ENCODE peak calls at places on chromosome 9, in eight cellular contexts. Z is psoas muscle, I is tibial artery, C is kidney epithelial cell, M is T-helper 2 cell, D is AG08395, Q is MCF 10A, L is ACHN. X is an unnamed sample.

GRCh38 chr9:119761737-119762136 is 392.5 kb upstream of the BRINP1 start:
- DNase-seq in Z (no peak), D (no peak), C (peak), Q (no peak), I (no peak), M (no peak), L (no peak), X (no peak)

GRCh38 chr9:12640021-12640587 is 53.1 kb upstream of the TYRP1 start:
- DNase-seq in M (no peak), I (no peak), Q (peak), D (peak), C (peak), L (peak), Z (no peak), X (no peak)

GRCh38 chr9:4334439-4334838 is 34.6 kb upstream of the GLIS3 start:
- DNase-seq in C (peak), L (peak), I (no peak), D (no peak), M (no peak), Z (no peak), Q (peak), X (no peak)

GRCh38 chr9:4167040-4167671 is 132.7 kb downstream of the GLIS3 start:
- DNase-seq in L (no peak), C (no peak), D (peak), I (no peak), Q (peak), Z (no peak), M (no peak), X (no peak)

GRCh38 chr9:38026021-38026809 is 42.8 kb downstream of the SHB start:
- DNase-seq in I (peak), M (no peak), C (peak), L (peak), Z (peak), D (peak), Q (peak), X (no peak)

GRCh38 chr9:19050637-19051591 is 1.7 kb downstream of the RRAGA start:
- DNase-seq in L (peak), I (no peak), D (no peak), C (no peak), M (no peak), Q (peak), Z (no peak), X (no peak)

GRCh38 chr9:12784461-12785250 is 9.8 kb downstream of the LURAP1L start:
- DNase-seq in L (peak), I (peak), M (no peak), Q (peak), D (peak), C (peak), Z (peak), X (no peak)

GRCh38 chr9:35070823-35071813 is 1.3 kb downstream of the VCP start:
- DNase-seq in Q (peak), L (peak), D (peak), Z (no peak), M (no peak), C (no peak), I (peak), X (no peak)

GRCh38 chr9:13113201-13113600 is 166.3 kb downstream of the MPDZ start:
- DNase-seq in D (peak), C (no peak), L (no peak), I (no peak), Q (no peak), M (no peak), Z (no peak), X (no peak)

GRCh38 chr9:137237759-137238726 is 3.0 kb upstream of the TUBB4B start:
- DNase-seq in M (no peak), Z (no peak), Q (no peak), C (no peak), D (no peak), L (no peak), I (no peak), X (no peak)

GRCh38 chr9:13513710-13514444 is 234.4 kb upstream of the MPDZ start:
- DNase-seq in M (no peak), Q (peak), C (no peak), Z (no peak), D (peak), I (no peak), L (no peak), X (no peak)

GRCh38 chr9:36144322-36145206 is 8.0 kb downstream of the GLIPR2 start:
- DNase-seq in I (no peak), L (no peak), M (no peak), Z (no peak), C (no peak), D (no peak), Q (no peak), X (no peak)

GRCh38 chr9:115524467-115525059 is 406.6 kb upstream of the TNC start:
- DNase-seq in D (peak), I (no peak), L (peak), M (no peak), Q (peak), Z (no peak), C (peak), X (no peak)

GRCh38 chr9:69867081-69867814 is 46.6 kb downstream of the CFAP95 start:
- DNase-seq in M (no peak), C (no peak), D (no peak), I (no peak), L (no peak), Z (no peak), Q (no peak), X (no peak)

GRCh38 chr9:7121055-7121454 is 363.3 kb downstream of the KDM4C start:
- DNase-seq in Z (no peak), I (no peak), M (no peak), L (no peak), D (no peak), C (no peak), Q (no peak), X (no peak)

GRCh38 chr9:114382951-114383865 is 4.6 kb downstream of the AKNA start:
- DNase-seq in I (peak), C (no peak), Q (no peak), D (peak), M (peak), Z (no peak), L (no peak), X (peak)

GRCh38 chr9:93649610-93650261 is 73.4 kb downstream of the PHF2 start:
- DNase-seq in Q (no peak), C (no peak), M (no peak), L (no peak), I (no peak), Z (no peak), D (no peak), X (no peak)

GRCh38 chr9:72539824-72540347 is 18.5 kb downstream of the TMC1 start:
- DNase-seq in M (no peak), L (no peak), I (no peak), C (no peak), Z (no peak), Q (peak), D (no peak), X (no peak)

GRCh38 chr9:2109066-2109650 is 94.0 kb downstream of the SMARCA2 start:
- DNase-seq in D (peak), Z (no peak), C (no peak), Q (no peak), I (no peak), L (peak), M (no peak), X (no peak)

GRCh38 chr9:81584099-81584498 is 105.2 kb downstream of the TLE1 start:
- DNase-seq in Q (no peak), C (no peak), M (no peak), D (no peak), I (no peak), Z (no peak), L (no peak), X (no peak)

GRCh38 chr9:70159630-70160029 is 99.1 kb upstream of the SMC5 start:
- DNase-seq in L (no peak), Q (peak), D (no peak), I (no peak), C (no peak), M (no peak), Z (no peak), X (no peak)

GRCh38 chr9:108665856-108666784 is 189.7 kb downstream of the ACTL7B start:
- DNase-seq in C (no peak), Z (no peak), M (no peak), Q (peak), L (no peak), D (peak), I (no peak), X (no peak)

GRCh38 chr9:123343428-123344272 is 12.3 kb upstream of the CRB2 start:
- DNase-seq in I (no peak), Q (peak), C (no peak), Z (no peak), L (no peak), M (no peak), D (no peak), X (no peak)

GRCh38 chr9:134333234-134333873 is 7.1 kb downstream of the RXRA start:
- DNase-seq in M (no peak), L (peak), D (no peak), Q (no peak), C (no peak), Z (peak), I (no peak), X (no peak)

GRCh38 chr9:124659099-124659659 is 111.9 kb downstream of the NR6A1 start:
- DNase-seq in C (peak), L (peak), Q (peak), M (no peak), D (peak), I (peak), Z (peak), X (no peak)

GRCh38 chr9:137082925-137083290 is 3.9 kb upstream of the MAN1B1 start:
- DNase-seq in L (no peak), Z (no peak), M (no peak), I (no peak), D (no peak), Q (no peak), C (no peak), X (no peak)

GRCh38 chr9:111427186-111427585 is 57.0 kb downstream of the ECPAS start:
- DNase-seq in Z (no peak), C (peak), D (peak), L (peak), M (no peak), Q (peak), I (no peak), X (no peak)

GRCh38 chr9:91100878-91101450 is 260.8 kb downstream of the AUH start:
- DNase-seq in D (peak), L (no peak), I (peak), Z (peak), C (no peak), M (no peak), Q (peak), X (no peak)

GRCh38 chr9:36995927-36996471 is 38.1 kb downstream of the PAX5 start:
- DNase-seq in I (no peak), Z (no peak), D (peak), Q (peak), M (peak), L (peak), C (no peak), X (peak)

GRCh38 chr9:26301046-26301445 is 591.6 kb downstream of the CAAP1 start:
- DNase-seq in I (no peak), L (no peak), Q (no peak), C (no peak), M (no peak), Z (no peak), D (no peak), X (no peak)

GRCh38 chr9:95425910-95426551 is 90.7 kb downstream of the PTCH1 start:
- DNase-seq in L (peak), Z (no peak), C (peak), Q (peak), D (no peak), I (no peak), M (no peak), X (no peak)

GRCh38 chr9:134644715-134645606 is 3.4 kb downstream of the COL5A1 start:
- DNase-seq in M (no peak), L (no peak), Z (peak), C (peak), Q (peak), D (peak), I (peak), X (no peak)

GRCh38 chr9:68983008-68983411 is 30.9 kb downstream of the PRKACG start:
- DNase-seq in I (no peak), Q (no peak), D (no peak), L (no peak), M (no peak), Z (no peak), C (no peak), X (no peak)

GRCh38 chr9:91898451-91899433 is 51.3 kb downstream of the ROR2 start:
- DNase-seq in Z (no peak), Q (peak), D (peak), C (peak), I (no peak), M (no peak), L (peak), X (no peak)

GRCh38 chr9:441131-441530 is 226.5 kb downstream of the DOCK8 start:
- DNase-seq in M (no peak), Z (no peak), D (no peak), L (no peak), I (no peak), C (no peak), Q (no peak), X (no peak)

GRCh38 chr9:115225459-115226116 is 107.6 kb upstream of the TNC start:
- DNase-seq in L (no peak), D (no peak), C (no peak), I (no peak), Q (no peak), M (no peak), Z (no peak), X (no peak)

GRCh38 chr9:93121316-93122241 is 12.5 kb downstream of the NINJ1 start:
- DNase-seq in D (no peak), I (peak), C (no peak), Z (no peak), L (no peak), Q (no peak), M (no peak), X (no peak)

GRCh38 chr9:133199648-133200321 is 9.3 kb downstream of the OBP2B start:
- DNase-seq in C (no peak), M (no peak), D (no peak), L (no peak), Q (no peak), Z (peak), I (no peak), X (no peak)

X was measured in effector CD8-positive, alpha-beta T cell.